ENCODE peak calls at places on chromosome 4, in four cellular contexts. One of them, this sample, is unnamed.

GRCh38 chr4:110632506-110633357 is 9.9 kb upstream of the PITX2 start:
- DNase-seq in aorta: no peak
- DNase-seq in uterus: no peak
- DNase-seq in lung: no peak
- DNase-seq in this sample: no peak

GRCh38 chr4:190020790-190021717 is 6.0 kb downstream of the FRG2 start:
- DNase-seq in lung: peak; percentile 54
- DNase-seq in aorta: peak; percentile 43
- DNase-seq in uterus: no peak
- DNase-seq in this sample: no peak

GRCh38 chr4:2044542-2045517 is 14.3 kb upstream of the NAT8L start:
- DNase-seq in aorta: no peak
- DNase-seq in lung: no peak
- DNase-seq in uterus: no peak
- DNase-seq in this sample: no peak

GRCh38 chr4:110962616-110963015 is 339.7 kb upstream of the PITX2 start:
- DNase-seq in aorta: no peak
- DNase-seq in uterus: no peak
- DNase-seq in lung: no peak
- DNase-seq in this sample: no peak

GRCh38 chr4:161252520-161253141 is 911.2 kb downstream of the FSTL5 start:
- DNase-seq in aorta: no peak
- DNase-seq in lung: no peak
- DNase-seq in uterus: no peak
- DNase-seq in this sample: no peak

GRCh38 chr4:34964613-34965012 is 1279.7 kb downstream of the ARAP2 start:
- DNase-seq in aorta: no peak
- DNase-seq in uterus: no peak
- DNase-seq in lung: no peak
- DNase-seq in this sample: no peak

GRCh38 chr4:81359207-81359606 is 112.5 kb downstream of the RASGEF1B start:
- DNase-seq in aorta: no peak
- DNase-seq in lung: no peak
- DNase-seq in uterus: no peak
- DNase-seq in this sample: no peak

GRCh38 chr4:77001907-77002306 is 52.4 kb downstream of the SEPTIN11 start:
- DNase-seq in aorta: no peak
- DNase-seq in lung: no peak
- DNase-seq in uterus: no peak
- DNase-seq in this sample: no peak

GRCh38 chr4:57460967-57461366 is 350.8 kb upstream of the IGFBP7 start:
- DNase-seq in aorta: no peak
- DNase-seq in lung: no peak
- DNase-seq in uterus: no peak
- DNase-seq in this sample: no peak

GRCh38 chr4:3107271-3108185 is 33.0 kb downstream of the HTT start:
- DNase-seq in aorta: no peak
- DNase-seq in uterus: no peak
- DNase-seq in lung: no peak
- DNase-seq in this sample: peak; percentile 80

GRCh38 chr4:112144546-112145325 is 518 bp upstream of the FAM241A start:
- DNase-seq in lung: no peak
- DNase-seq in aorta: peak; percentile 44
- DNase-seq in uterus: peak; percentile 27
- DNase-seq in this sample: no peak

GRCh38 chr4:7815562-7815961 is 124.1 kb downstream of the AFAP1 start:
- DNase-seq in uterus: no peak
- DNase-seq in lung: no peak
- DNase-seq in aorta: no peak
- DNase-seq in this sample: no peak

GRCh38 chr4:5592272-5592671 is 116.1 kb downstream of the EVC2 start:
- DNase-seq in lung: no peak
- DNase-seq in uterus: no peak
- DNase-seq in aorta: no peak
- DNase-seq in this sample: no peak

GRCh38 chr4:105461221-105462041 is 12.4 kb downstream of the PPA2 start:
- DNase-seq in lung: no peak
- DNase-seq in aorta: no peak
- DNase-seq in uterus: no peak
- DNase-seq in this sample: no peak

GRCh38 chr4:153156263-153156662 is 48.0 kb upstream of the TRIM2 start:
- DNase-seq in uterus: no peak
- DNase-seq in aorta: no peak
- DNase-seq in lung: no peak
- DNase-seq in this sample: no peak

GRCh38 chr4:42152507-42153504 is at the start of gene BEND4:
- DNase-seq in aorta: no peak
- DNase-seq in lung: no peak
- DNase-seq in uterus: no peak
- DNase-seq in this sample: no peak

GRCh38 chr4:84955168-84955567 is 11.3 kb downstream of the WDFY3 start:
- DNase-seq in lung: no peak
- DNase-seq in aorta: no peak
- DNase-seq in uterus: no peak
- DNase-seq in this sample: no peak

GRCh38 chr4:55398966-55399365 is 3.2 kb downstream of the TMEM165 start:
- DNase-seq in aorta: no peak
- DNase-seq in uterus: no peak
- DNase-seq in lung: no peak
- DNase-seq in this sample: no peak

GRCh38 chr4:76704133-76704881 is 193.6 kb downstream of the SOWAHB start:
- DNase-seq in uterus: no peak
- DNase-seq in lung: peak; percentile 53
- DNase-seq in aorta: no peak
- DNase-seq in this sample: no peak

GRCh38 chr4:104524026-104524425 is 29.3 kb upstream of the CXXC4 start:
- DNase-seq in lung: no peak
- DNase-seq in aorta: no peak
- DNase-seq in uterus: no peak
- DNase-seq in this sample: no peak

GRCh38 chr4:94545296-94545695 is 93.6 kb downstream of the PDLIM5 start:
- DNase-seq in aorta: no peak
- DNase-seq in uterus: no peak
- DNase-seq in lung: no peak
- DNase-seq in this sample: no peak

GRCh38 chr4:89427765-89428164 is 120.2 kb upstream of the GPRIN3 start:
- DNase-seq in aorta: no peak
- DNase-seq in lung: no peak
- DNase-seq in uterus: no peak
- DNase-seq in this sample: no peak

GRCh38 chr4:52780206-52780605 is 29.0 kb upstream of the ERVMER34-1 start:
- DNase-seq in lung: no peak
- DNase-seq in aorta: peak; percentile 65
- DNase-seq in uterus: no peak
- DNase-seq in this sample: no peak

GRCh38 chr4:100525689-100526088 is 7.9 kb upstream of the EMCN start:
- DNase-seq in aorta: no peak
- DNase-seq in uterus: no peak
- DNase-seq in lung: no peak
- DNase-seq in this sample: no peak

GRCh38 chr4:46931981-46932380 is 22.9 kb upstream of the COX7B2 start:
- DNase-seq in lung: no peak
- DNase-seq in uterus: no peak
- DNase-seq in aorta: peak; percentile 38
- DNase-seq in this sample: no peak

GRCh38 chr4:150176559-150176958 is 98.3 kb downstream of the DCLK2 start:
- DNase-seq in aorta: no peak
- DNase-seq in uterus: no peak
- DNase-seq in lung: no peak
- DNase-seq in this sample: no peak

GRCh38 chr4:16289872-16290554 is 63.7 kb upstream of the TAPT1 start:
- DNase-seq in lung: no peak
- DNase-seq in uterus: no peak
- DNase-seq in aorta: no peak
- DNase-seq in this sample: no peak

GRCh38 chr4:114078636-114079035 is 99.2 kb upstream of the ARSJ start:
- DNase-seq in uterus: no peak
- DNase-seq in lung: no peak
- DNase-seq in aorta: no peak
- DNase-seq in this sample: no peak

GRCh38 chr4:81454498-81454897 is 17.2 kb downstream of the RASGEF1B start:
- DNase-seq in uterus: no peak
- DNase-seq in lung: no peak
- DNase-seq in aorta: no peak
- DNase-seq in this sample: no peak

GRCh38 chr4:909131-909571 is 23.0 kb downstream of the GAK start:
- DNase-seq in uterus: no peak
- DNase-seq in lung: no peak
- DNase-seq in aorta: peak; percentile 40
- DNase-seq in this sample: no peak

GRCh38 chr4:907691-908437 is 24.3 kb downstream of the GAK start:
- DNase-seq in lung: no peak
- DNase-seq in aorta: no peak
- DNase-seq in uterus: no peak
- DNase-seq in this sample: no peak

GRCh38 chr4:911221-911751 is 20.8 kb downstream of the GAK start:
- DNase-seq in aorta: peak; percentile 43
- DNase-seq in uterus: no peak
- DNase-seq in lung: no peak
- DNase-seq in this sample: peak; percentile 28

GRCh38 chr4:910366-911091 is 21.6 kb downstream of the GAK start:
- DNase-seq in lung: no peak
- DNase-seq in uterus: no peak
- DNase-seq in aorta: peak; percentile 32
- DNase-seq in this sample: peak; percentile 10

GRCh38 chr4:909821-910220 is 22.3 kb downstream of the GAK start:
- DNase-seq in aorta: peak; percentile 26
- DNase-seq in lung: no peak
- DNase-seq in uterus: no peak
- DNase-seq in this sample: peak; percentile 42
- H3K4me3 ChIP-seq in aorta: no peak overlapping the region
- H3K4me3 ChIP-seq in lung: no peak overlapping the region
- H3K4me3 ChIP-seq in uterus: no peak overlapping the region
- H3K4me3 ChIP-seq in this sample: no peak overlapping the region

DNA sequence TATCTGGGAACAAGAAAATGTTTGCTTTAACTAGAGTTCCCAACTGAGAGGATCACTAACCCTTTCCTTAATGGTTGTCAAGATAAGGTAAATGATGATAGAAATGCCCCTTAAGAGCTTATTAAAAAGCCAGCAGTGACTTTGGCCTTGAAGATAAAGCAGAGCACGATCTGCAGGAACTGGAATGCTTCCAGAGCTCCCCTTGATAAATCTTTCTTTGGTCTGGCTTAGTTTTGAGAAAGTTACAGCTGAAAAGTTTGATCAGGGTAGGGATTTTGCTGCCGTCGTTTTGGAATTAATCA is 64.0 kb downstream of the PTTG2 start:
- DNase-seq in lung: no peak
- DNase-seq in aorta: no peak
- DNase-seq in uterus: no peak
- DNase-seq in this sample: no peak
- H3K36me3 ChIP-seq in lung: peaks cover 27% of the 10 kb centered on the region
- H3K36me3 ChIP-seq in aorta: no peaks in the 10 kb centered on the region
- H3K36me3 ChIP-seq in uterus: no peaks in the 10 kb centered on the region
- H3K36me3 ChIP-seq in this sample: peaks cover 4% of the 10 kb centered on the region

GRCh38 chr4:163161536-163162205 is 5.0 kb downstream of the NAF1 start:
- DNase-seq in aorta: no peak
- DNase-seq in lung: no peak
- DNase-seq in uterus: no peak
- DNase-seq in this sample: no peak

GRCh38 chr4:163157157-163157556 is 9.5 kb downstream of the NAF1 start:
- DNase-seq in lung: no peak
- DNase-seq in aorta: no peak
- DNase-seq in uterus: no peak
- DNase-seq in this sample: no peak
- H3K4me3 ChIP-seq in lung: no peak overlapping the region
- H3K4me3 ChIP-seq in aorta: no peak overlapping the region
- H3K4me3 ChIP-seq in uterus: no peak overlapping the region
- H3K4me3 ChIP-seq in this sample: no peak overlapping the region

GRCh38 chr4:23835814-23836478 is 53.9 kb downstream of the PPARGC1A start:
- DNase-seq in aorta: no peak
- DNase-seq in uterus: no peak
- DNase-seq in lung: no peak
- DNase-seq in this sample: no peak
- H3K36me3 ChIP-seq in aorta: no peaks in the 10 kb centered on the region
- H3K36me3 ChIP-seq in uterus: no peaks in the 10 kb centered on the region
- H3K36me3 ChIP-seq in lung: no peaks in the 10 kb centered on the region
- H3K36me3 ChIP-seq in this sample: peaks cover 8% of the 10 kb centered on the region

GRCh38 chr4:168221298-168221697 is 97.3 kb downstream of the DDX60 start:
- DNase-seq in aorta: no peak
- DNase-seq in lung: no peak
- DNase-seq in uterus: no peak
- DNase-seq in this sample: no peak

GRCh38 chr4:168220893-168221292 is 97.7 kb downstream of the DDX60 start:
- DNase-seq in lung: no peak
- DNase-seq in uterus: no peak
- DNase-seq in aorta: no peak
- DNase-seq in this sample: no peak

GRCh38 chr4:168218663-168219062 is 99.9 kb downstream of the DDX60 start:
- DNase-seq in aorta: no peak
- DNase-seq in uterus: no peak
- DNase-seq in lung: no peak
- DNase-seq in this sample: no peak
- H3K4me3 ChIP-seq in aorta: no peak overlapping the region
- H3K4me3 ChIP-seq in uterus: no peak overlapping the region
- H3K4me3 ChIP-seq in lung: no peak overlapping the region
- H3K4me3 ChIP-seq in this sample: no peak overlapping the region

DNA sequence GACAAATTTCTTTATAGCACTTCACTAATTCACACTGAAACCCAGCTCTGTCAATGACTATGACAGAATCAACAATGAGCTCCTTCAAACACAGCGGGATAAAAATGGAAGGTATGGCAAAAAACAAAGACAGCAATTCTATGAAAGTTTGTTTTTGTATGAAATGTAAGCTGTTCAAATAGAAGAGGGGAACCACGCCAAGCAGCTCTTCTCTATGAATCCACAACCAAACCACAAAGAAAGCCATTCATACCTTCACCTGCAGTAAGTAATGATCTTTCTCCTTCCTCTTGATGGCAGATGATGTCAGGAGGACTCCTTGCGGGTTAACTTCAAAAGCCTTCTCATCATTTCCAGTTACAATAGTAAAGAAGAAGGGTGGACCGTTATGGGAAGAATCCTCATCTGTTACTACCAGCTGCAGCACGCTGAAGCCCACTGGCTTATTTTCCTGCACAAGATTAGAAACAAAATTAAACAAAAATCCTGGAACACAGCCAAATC is 48.8 kb upstream of the MTNR1A start:
- DNase-seq in aorta: no peak
- DNase-seq in uterus: no peak
- DNase-seq in lung: no peak
- DNase-seq in this sample: no peak
- H3K36me3 ChIP-seq in aorta: peaks cover 19% of the 10 kb centered on the region
- H3K36me3 ChIP-seq in uterus: no peaks in the 10 kb centered on the region
- H3K36me3 ChIP-seq in lung: peaks cover 24% of the 10 kb centered on the region
- H3K36me3 ChIP-seq in this sample: peaks cover 35% of the 10 kb centered on the region